ENCODE peak calls at places on chromosomes 11 and 22, in nine cellular contexts. One of them, this sample, is unnamed.

GRCh38 chr11:107457558-107458271 is at the start of gene CWF19L2:
- DNase-seq in left ventricle myocardium inferior: peak; percentile 90
- DNase-seq in frontal cortex: peak; percentile 53
- DNase-seq in AG04450: peak; percentile 89
- DNase-seq in kidney: peak; percentile 94
- DNase-seq in HTR-8/SVneo: peak; percentile 90
- DNase-seq in nephron progenitor cell: peak; percentile 88
- DNase-seq in stimulated activated CD8-positive, alpha-beta memory T cell treated with anti-CD3 and anti-CD28 coated beads, Interleukin-2, amount 100 ng/mL, for 48 hours: peak; percentile 75
- DNase-seq in uterus: peak; percentile 85
- DNase-seq in this sample: peak; percentile 98

GRCh38 chr22:45237065-45237990 is 3.4 kb downstream of the KIAA0930 start:
- DNase-seq in left ventricle myocardium inferior: no peak
- DNase-seq in frontal cortex: no peak
- DNase-seq in AG04450: no peak
- DNase-seq in kidney: no peak
- DNase-seq in HTR-8/SVneo: no peak
- DNase-seq in nephron progenitor cell: peak; percentile 20
- DNase-seq in stimulated activated CD8-positive, alpha-beta memory T cell treated with anti-CD3 and anti-CD28 coated beads, Interleukin-2, amount 100 ng/mL, for 48 hours: no peak
- DNase-seq in uterus: no peak
- DNase-seq in this sample: no peak

GRCh38 chr22:45930324-45930723 is 46.6 kb downstream of the WNT7B start:
- DNase-seq in left ventricle myocardium inferior: no peak
- DNase-seq in frontal cortex: no peak
- DNase-seq in AG04450: no peak
- DNase-seq in kidney: no peak
- DNase-seq in HTR-8/SVneo: no peak
- DNase-seq in nephron progenitor cell: peak; percentile 46
- DNase-seq in stimulated activated CD8-positive, alpha-beta memory T cell treated with anti-CD3 and anti-CD28 coated beads, Interleukin-2, amount 100 ng/mL, for 48 hours: no peak
- DNase-seq in uterus: no peak
- DNase-seq in this sample: no peak

GRCh38 chr11:135027461-135027860 is 615.4 kb upstream of the B3GAT1 start:
- DNase-seq in left ventricle myocardium inferior: no peak
- DNase-seq in frontal cortex: no peak
- DNase-seq in AG04450: no peak
- DNase-seq in kidney: no peak
- DNase-seq in HTR-8/SVneo: no peak
- DNase-seq in nephron progenitor cell: peak; percentile 86
- DNase-seq in stimulated activated CD8-positive, alpha-beta memory T cell treated with anti-CD3 and anti-CD28 coated beads, Interleukin-2, amount 100 ng/mL, for 48 hours: no peak
- DNase-seq in uterus: no peak
- DNase-seq in this sample: peak; percentile 28

GRCh38 chr11:77332259-77332658 is 30.8 kb upstream of the GDPD4 start:
- DNase-seq in left ventricle myocardium inferior: no peak
- DNase-seq in frontal cortex: no peak
- DNase-seq in AG04450: no peak
- DNase-seq in kidney: no peak
- DNase-seq in HTR-8/SVneo: no peak
- DNase-seq in nephron progenitor cell: no peak
- DNase-seq in stimulated activated CD8-positive, alpha-beta memory T cell treated with anti-CD3 and anti-CD28 coated beads, Interleukin-2, amount 100 ng/mL, for 48 hours: no peak
- DNase-seq in uterus: no peak
- DNase-seq in this sample: no peak

GRCh38 chr22:43235445-43236400 is 48.8 kb upstream of the TTLL12 start:
- DNase-seq in left ventricle myocardium inferior: no peak
- DNase-seq in frontal cortex: no peak
- DNase-seq in AG04450: no peak
- DNase-seq in kidney: no peak
- DNase-seq in HTR-8/SVneo: no peak
- DNase-seq in nephron progenitor cell: no peak
- DNase-seq in stimulated activated CD8-positive, alpha-beta memory T cell treated with anti-CD3 and anti-CD28 coated beads, Interleukin-2, amount 100 ng/mL, for 48 hours: no peak
- DNase-seq in uterus: no peak
- DNase-seq in this sample: no peak

GRCh38 chr11:8360086-8360828 is 96.6 kb upstream of the LMO1 start:
- DNase-seq in left ventricle myocardium inferior: no peak
- DNase-seq in frontal cortex: no peak
- DNase-seq in AG04450: no peak
- DNase-seq in kidney: peak; percentile 23
- DNase-seq in HTR-8/SVneo: no peak
- DNase-seq in nephron progenitor cell: no peak
- DNase-seq in stimulated activated CD8-positive, alpha-beta memory T cell treated with anti-CD3 and anti-CD28 coated beads, Interleukin-2, amount 100 ng/mL, for 48 hours: no peak
- DNase-seq in uterus: no peak
- DNase-seq in this sample: no peak

GRCh38 chr11:1514349-1515061 is 27.9 kb upstream of the MOB2 start:
- DNase-seq in left ventricle myocardium inferior: peak; percentile 47
- DNase-seq in frontal cortex: no peak
- DNase-seq in AG04450: no peak
- DNase-seq in kidney: peak; percentile 75
- DNase-seq in HTR-8/SVneo: no peak
- DNase-seq in nephron progenitor cell: no peak
- DNase-seq in stimulated activated CD8-positive, alpha-beta memory T cell treated with anti-CD3 and anti-CD28 coated beads, Interleukin-2, amount 100 ng/mL, for 48 hours: no peak
- DNase-seq in uterus: peak; percentile 61
- DNase-seq in this sample: no peak

GRCh38 chr11:16861867-16862266 is 123.4 kb downstream of the C11orf58 start:
- DNase-seq in left ventricle myocardium inferior: no peak
- DNase-seq in frontal cortex: no peak
- DNase-seq in AG04450: no peak
- DNase-seq in kidney: no peak
- DNase-seq in HTR-8/SVneo: no peak
- DNase-seq in nephron progenitor cell: no peak
- DNase-seq in stimulated activated CD8-positive, alpha-beta memory T cell treated with anti-CD3 and anti-CD28 coated beads, Interleukin-2, amount 100 ng/mL, for 48 hours: no peak
- DNase-seq in uterus: no peak
- DNase-seq in this sample: no peak

GRCh38 chr11:120854988-120855387 is 168.9 kb upstream of the TBCEL start:
- DNase-seq in left ventricle myocardium inferior: no peak
- DNase-seq in frontal cortex: no peak
- DNase-seq in AG04450: no peak
- DNase-seq in kidney: no peak
- DNase-seq in HTR-8/SVneo: no peak
- DNase-seq in nephron progenitor cell: peak; percentile 18
- DNase-seq in stimulated activated CD8-positive, alpha-beta memory T cell treated with anti-CD3 and anti-CD28 coated beads, Interleukin-2, amount 100 ng/mL, for 48 hours: no peak
- DNase-seq in uterus: no peak
- DNase-seq in this sample: peak; percentile 15

GRCh38 chr11:83033367-83033766 is 38.3 kb downstream of the RAB30 start:
- DNase-seq in left ventricle myocardium inferior: no peak
- DNase-seq in frontal cortex: no peak
- DNase-seq in AG04450: no peak
- DNase-seq in kidney: no peak
- DNase-seq in HTR-8/SVneo: no peak
- DNase-seq in nephron progenitor cell: no peak
- DNase-seq in stimulated activated CD8-positive, alpha-beta memory T cell treated with anti-CD3 and anti-CD28 coated beads, Interleukin-2, amount 100 ng/mL, for 48 hours: no peak
- DNase-seq in uterus: no peak
- DNase-seq in this sample: no peak

GRCh38 chr11:128498846-128499245 is 88.5 kb downstream of the ETS1 start:
- DNase-seq in left ventricle myocardium inferior: no peak
- DNase-seq in frontal cortex: no peak
- DNase-seq in AG04450: no peak
- DNase-seq in kidney: no peak
- DNase-seq in HTR-8/SVneo: no peak
- DNase-seq in nephron progenitor cell: no peak
- DNase-seq in stimulated activated CD8-positive, alpha-beta memory T cell treated with anti-CD3 and anti-CD28 coated beads, Interleukin-2, amount 100 ng/mL, for 48 hours: no peak
- DNase-seq in uterus: no peak
- DNase-seq in this sample: peak; percentile 37